ENCODE peak calls at places on chromosomes 5 and 9, in nine cellular contexts. M, O, Q, C, Z, J, V, K and I are unnamed samples.
A peak's percentile ranks its signal among the peaks of the same experiment; 100 is the strongest.

GRCh38 chr5:40273936-40274335 is 405.8 kb upstream of the PTGER4 start:
- DNase-seq in Q (no peak), V (no peak), O (no peak), M (peak; percentile 68), K (no peak), C (no peak), Z (no peak), J (peak; percentile 19), I (no peak)

GRCh38 chr9:7169717-7170348 is 412.1 kb downstream of the KDM4C start:
- DNase-seq in Q (no peak), O (peak; percentile 47), K (no peak), Z (no peak), C (no peak), M (no peak), J (peak; percentile 22), V (no peak), I (peak; percentile 69)

GRCh38 chr5:149792963-149793362 is 62.9 kb downstream of the PPARGC1B start:
- DNase-seq in O (peak; percentile 7), Q (no peak), V (no peak), Z (no peak), M (no peak), J (no peak), K (no peak), C (peak; percentile 21), I (no peak)

GRCh38 chr5:119470851-119471451 is 18.7 kb downstream of the HSD17B4 start:
- DNase-seq in Z (no peak), M (peak; percentile 57), V (no peak), Q (no peak), J (peak; percentile 51), C (peak; percentile 29), K (no peak), O (peak; percentile 30), I (peak; percentile 65)

GRCh38 chr5:55360190-55360589 is 52.4 kb downstream of the MTREX start:
- DNase-seq in Q (no peak), K (no peak), C (peak; percentile 4), O (no peak), V (no peak), J (peak; percentile 38), M (peak; percentile 7), Z (no peak), I (peak; percentile 51)

GRCh38 chr9:84567776-84568175 is 101.8 kb upstream of the NTRK2 start:
- DNase-seq in O (no peak), J (no peak), K (no peak), V (no peak), Z (no peak), C (no peak), Q (no peak), M (no peak), I (no peak)

GRCh38 chr5:102296229-102296817 is at the start of gene SLCO4C1:
- DNase-seq in C (peak; percentile 78), Z (peak; percentile 86), V (peak; percentile 76), O (no peak), Q (peak; percentile 92), K (no peak), M (no peak), J (no peak), I (no peak)

GRCh38 chr5:8907168-8907868 is 638.6 kb downstream of the SEMA5A start:
- DNase-seq in M (peak; percentile 97), O (peak; percentile 45), V (no peak), Z (no peak), J (peak; percentile 93), C (no peak), K (no peak), Q (no peak), I (peak; percentile 74)

GRCh38 chr5:177133845-177134652 is 476 bp downstream of the NSD1 start:
- DNase-seq in M (peak; percentile 42), Q (peak; percentile 46), K (peak; percentile 36), O (no peak), V (no peak), J (peak; percentile 29), C (peak; percentile 63), Z (no peak), I (peak; percentile 56)

GRCh38 chr5:140481758-140482157 is 65.7 kb upstream of the EIF4EBP3 start:
- DNase-seq in M (peak; percentile 11), V (no peak), J (peak; percentile 83), O (peak; percentile 20), Q (no peak), Z (no peak), K (no peak), C (no peak), I (no peak)

GRCh38 chr5:56543431-56544385 is 271.6 kb upstream of the MAP3K1 start:
- DNase-seq in M (peak; percentile 73), Z (no peak), Q (no peak), C (peak; percentile 7), V (no peak), J (peak; percentile 68), K (no peak), O (no peak), I (peak; percentile 74)

GRCh38 chr9:94464790-94465189 is 90.1 kb upstream of the PCAT7 start:
- DNase-seq in Z (no peak), C (no peak), O (no peak), K (no peak), V (no peak), Q (no peak), J (no peak), M (no peak), I (no peak)

GRCh38 chr5:137195483-137195882 is 303.6 kb downstream of the SPOCK1 start:
- DNase-seq in Q (no peak), K (no peak), M (peak; percentile 80), O (no peak), C (peak; percentile 20), Z (no peak), J (no peak), V (no peak), I (peak; percentile 82)

GRCh38 chr5:100647461-100648230 is 112.5 kb downstream of the FAM174A start:
- DNase-seq in O (no peak), Q (peak; percentile 67), J (no peak), Z (peak; percentile 57), K (no peak), C (peak; percentile 24), V (peak; percentile 69), M (peak; percentile 57), I (peak; percentile 78)

GRCh38 chr9:37517977-37518376 is 32.2 kb downstream of the POLR1E start:
- DNase-seq in C (no peak), K (no peak), M (no peak), Q (no peak), J (no peak), Z (no peak), V (no peak), O (no peak), I (no peak)

GRCh38 chr5:65762234-65762633 is 40.2 kb downstream of the NLN start:
- DNase-seq in J (no peak), C (no peak), K (no peak), V (no peak), Q (no peak), O (no peak), Z (no peak), M (peak; percentile 50), I (peak; percentile 27)

GRCh38 chr9:19255821-19256220 is 25.3 kb downstream of the DENND4C start:
- DNase-seq in C (no peak), K (no peak), O (no peak), Z (no peak), J (no peak), V (no peak), Q (no peak), M (no peak), I (no peak)

GRCh38 chr9:77291714-77292113 is 114.4 kb downstream of the VPS13A start:
- DNase-seq in O (peak; percentile 46), C (peak; percentile 42), Q (no peak), Z (no peak), V (no peak), M (peak; percentile 51), J (peak; percentile 33), K (no peak), I (peak; percentile 65)

GRCh38 chr9:5909999-5910398 is 19.3 kb downstream of the MLANA start:
- DNase-seq in Z (no peak), K (no peak), V (no peak), O (no peak), C (no peak), Q (no peak), M (peak; percentile 54), J (peak; percentile 50), I (peak; percentile 8)

GRCh38 chr5:177455036-177455660 is 8.5 kb downstream of the PRR7 start:
- DNase-seq in V (peak; percentile 89), O (peak; percentile 47), M (peak; percentile 82), J (peak; percentile 57), Z (peak; percentile 88), Q (peak; percentile 86), C (peak; percentile 84), K (peak; percentile 87), I (peak; percentile 82)

GRCh38 chr9:136848393-136849037 is 694 bp upstream of the PHPT1 start:
- DNase-seq in Q (peak; percentile 59), Z (no peak), O (peak; percentile 48), K (no peak), J (no peak), M (peak; percentile 31), V (no peak), C (peak; percentile 56), I (peak; percentile 47)

GRCh38 chr9:31588010-31588409 is 796.4 kb upstream of the ACO1 start:
- DNase-seq in K (no peak), Z (peak; percentile 95), M (no peak), O (no peak), J (no peak), V (no peak), C (no peak), Q (no peak), I (no peak)

GRCh38 chr5:141001466-141001853 is 35.2 kb downstream of the PCDHAC2 start:
- DNase-seq in V (peak; percentile 46), Q (peak; percentile 16), M (peak; percentile 60), O (no peak), K (no peak), J (no peak), C (peak; percentile 47), Z (no peak), I (peak; percentile 89)

GRCh38 chr5:128538249-128539037 is 398 bp upstream of the FBN2 start:
- DNase-seq in K (no peak), O (no peak), V (peak; percentile 50), C (peak; percentile 88), J (peak; percentile 80), Q (peak; percentile 25), Z (no peak), M (peak; percentile 77), I (peak; percentile 98)

GRCh38 chr5:177405805-177406204 is 3.6 kb downstream of the F12 start:
- DNase-seq in V (no peak), J (no peak), K (no peak), M (no peak), O (no peak), Q (no peak), Z (no peak), C (no peak), I (no peak)

GRCh38 chr5:40871177-40871576 is 30.0 kb downstream of the CARD6 start:
- DNase-seq in O (no peak), K (no peak), Z (no peak), C (no peak), M (peak; percentile 61), V (no peak), Q (no peak), J (peak; percentile 13), I (peak; percentile 46)

GRCh38 chr9:108241384-108241783 is 614.4 kb downstream of the ACTL7B start:
- DNase-seq in Q (no peak), O (no peak), M (no peak), C (no peak), J (no peak), V (no peak), Z (no peak), K (no peak), I (no peak)

GRCh38 chr9:120874861-120875565 is 2.0 kb downstream of the PHF19 start:
- DNase-seq in O (no peak), C (no peak), M (no peak), K (no peak), V (no peak), Z (no peak), Q (no peak), J (no peak), I (no peak)